ENCODE peak calls at places on chromosomes 3 and 15, in five cellular contexts. One of them, this sample, is unnamed.

GRCh38 chr3:170038434-170039110 is 777 bp downstream of the GPR160 start:
- DNase-seq in A549: no peak
- DNase-seq in HepG2: no peak
- DNase-seq in IMR-90: no peak
- DNase-seq in K562: no peak
- DNase-seq in this sample: peak

GRCh38 chr3:12663311-12663935 is 494 bp downstream of the RAF1 start:
- DNase-seq in A549: peak
- DNase-seq in K562: no peak
- DNase-seq in HepG2: no peak
- DNase-seq in IMR-90: no peak
- DNase-seq in this sample: no peak

GRCh38 chr3:13663781-13664535 is 115.0 kb downstream of the FBLN2 start:
- DNase-seq in IMR-90: no peak
- DNase-seq in A549: no peak
- DNase-seq in K562: no peak
- DNase-seq in HepG2: no peak
- DNase-seq in this sample: no peak

GRCh38 chr15:100940785-100941379 is 21.7 kb downstream of the LRRK1 start:
- DNase-seq in HepG2: no peak
- DNase-seq in A549: no peak
- DNase-seq in K562: no peak
- DNase-seq in IMR-90: no peak
- DNase-seq in this sample: no peak

GRCh38 chr15:77031376-77032050 is 36.6 kb downstream of the PSTPIP1 start:
- DNase-seq in K562: no peak
- DNase-seq in IMR-90: peak
- DNase-seq in HepG2: peak
- DNase-seq in A549: no peak
- DNase-seq in this sample: no peak

GRCh38 chr3:154584041-154584440 is 154.1 kb upstream of the GPR149 start:
- DNase-seq in HepG2: peak
- DNase-seq in IMR-90: no peak
- DNase-seq in K562: no peak
- DNase-seq in A549: no peak
- DNase-seq in this sample: no peak

GRCh38 chr15:68790910-68791309 is 29.8 kb downstream of the ANP32A start:
- DNase-seq in A549: no peak
- DNase-seq in K562: no peak
- DNase-seq in IMR-90: no peak
- DNase-seq in HepG2: no peak
- DNase-seq in this sample: no peak

GRCh38 chr15:62472616-62473299 is 307.7 kb upstream of the C2CD4B start:
- DNase-seq in K562: no peak
- DNase-seq in HepG2: peak
- DNase-seq in IMR-90: no peak
- DNase-seq in A549: no peak
- DNase-seq in this sample: peak

GRCh38 chr3:184485906-184486305 is 75.7 kb upstream of the EPHB3 start:
- DNase-seq in HepG2: no peak
- DNase-seq in K562: no peak
- DNase-seq in IMR-90: no peak
- DNase-seq in A549: no peak
- DNase-seq in this sample: no peak

GRCh38 chr3:180467177-180467576 is 134.8 kb upstream of the TTC14 start:
- DNase-seq in A549: no peak
- DNase-seq in HepG2: no peak
- DNase-seq in K562: no peak
- DNase-seq in IMR-90: no peak
- DNase-seq in this sample: no peak

GRCh38 chr3:113070226-113071220 is 79.7 kb downstream of the GTPBP8 start:
- DNase-seq in A549: peak
- DNase-seq in HepG2: peak
- DNase-seq in K562: no peak
- DNase-seq in IMR-90: peak
- DNase-seq in this sample: no peak

GRCh38 chr3:133038089-133038730 is at the start of gene TMEM108:
- DNase-seq in HepG2: no peak
- DNase-seq in A549: peak
- DNase-seq in IMR-90: peak
- DNase-seq in K562: peak
- DNase-seq in this sample: peak

GRCh38 chr3:48135773-48136495 is 52.3 kb downstream of the CDC25A start:
- DNase-seq in K562: no peak
- DNase-seq in A549: no peak
- DNase-seq in IMR-90: peak
- DNase-seq in HepG2: peak
- DNase-seq in this sample: no peak

GRCh38 chr3:70740872-70741271 is 428.4 kb upstream of the MDFIC2 start:
- DNase-seq in K562: no peak
- DNase-seq in HepG2: no peak
- DNase-seq in A549: no peak
- DNase-seq in IMR-90: no peak
- DNase-seq in this sample: no peak

GRCh38 chr3:171225101-171225674 is 198.7 kb upstream of the SLC2A2 start:
- DNase-seq in HepG2: no peak
- DNase-seq in A549: no peak
- DNase-seq in K562: no peak
- DNase-seq in IMR-90: no peak
- DNase-seq in this sample: no peak

GRCh38 chr3:160296591-160296990 is 71.4 kb downstream of the C3orf80 start:
- DNase-seq in K562: no peak
- DNase-seq in A549: no peak
- DNase-seq in IMR-90: peak
- DNase-seq in HepG2: no peak
- DNase-seq in this sample: no peak

GRCh38 chr3:128919988-128920387 is 40.6 kb downstream of the ACAD9 start:
- DNase-seq in K562: no peak
- DNase-seq in HepG2: no peak
- DNase-seq in A549: no peak
- DNase-seq in IMR-90: no peak
- DNase-seq in this sample: no peak

GRCh38 chr3:31903686-31904431 is 77.2 kb downstream of the OSBPL10 start:
- DNase-seq in A549: no peak
- DNase-seq in HepG2: no peak
- DNase-seq in IMR-90: no peak
- DNase-seq in K562: no peak
- DNase-seq in this sample: no peak

GRCh38 chr3:176987901-176988300 is 209.4 kb downstream of the TBL1XR1 start:
- DNase-seq in K562: no peak
- DNase-seq in IMR-90: peak
- DNase-seq in A549: no peak
- DNase-seq in HepG2: no peak
- DNase-seq in this sample: no peak

GRCh38 chr3:102979682-102980378 is 545.0 kb downstream of the ZPLD1 start:
- DNase-seq in A549: peak
- DNase-seq in IMR-90: peak
- DNase-seq in HepG2: no peak
- DNase-seq in K562: no peak
- DNase-seq in this sample: no peak

GRCh38 chr3:63565220-63565619 is 87.3 kb upstream of the SNTN start:
- DNase-seq in K562: no peak
- DNase-seq in HepG2: no peak
- DNase-seq in A549: no peak
- DNase-seq in IMR-90: no peak
- DNase-seq in this sample: no peak

GRCh38 chr3:217436-217835 is 20.9 kb downstream of the CHL1 start:
- DNase-seq in K562: no peak
- DNase-seq in A549: no peak
- DNase-seq in HepG2: no peak
- DNase-seq in IMR-90: no peak
- DNase-seq in this sample: no peak

DNA sequence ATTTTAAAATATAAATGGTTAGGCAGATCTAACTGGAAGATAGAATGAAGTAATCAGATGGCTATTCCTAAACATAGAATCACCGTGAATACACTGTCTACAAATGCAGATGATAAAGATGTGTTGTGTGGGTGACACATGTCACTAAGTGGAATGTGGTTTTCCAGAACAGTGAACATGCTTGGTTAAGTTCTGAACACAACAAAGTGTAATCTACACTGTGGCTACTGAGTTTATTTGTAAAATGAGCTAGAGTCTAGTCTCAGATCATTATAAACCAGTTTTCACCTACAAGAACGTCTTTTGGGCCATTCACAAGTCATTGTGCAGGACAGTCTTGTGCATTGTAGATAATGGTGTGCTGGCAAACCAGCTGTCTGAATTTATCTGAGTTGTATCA is 35.3 kb downstream of the OXNAD1 start:
- DNase-seq in A549: no peak
- DNase-seq in HepG2: no peak
- DNase-seq in K562: no peak
- DNase-seq in IMR-90: no peak
- DNase-seq in this sample: no peak
- TF ChIP-seq BHLHE40 in A549: no peak
- TF ChIP-seq BHLHE40 in HepG2: no peak
- TF ChIP-seq BHLHE40 in K562: no peak
- TF ChIP-seq BHLHE40 in IMR-90: no peak
- TF ChIP-seq BHLHE40 in this sample: no peak

GRCh38 chr3:29757054-29757777 is 476.3 kb downstream of the RBMS3 start:
- DNase-seq in K562: no peak
- DNase-seq in IMR-90: peak
- DNase-seq in A549: no peak
- DNase-seq in HepG2: no peak
- DNase-seq in this sample: no peak
- TF ChIP-seq BHLHE40 in K562: no peak
- TF ChIP-seq BHLHE40 in IMR-90: no peak
- TF ChIP-seq BHLHE40 in A549: no peak
- TF ChIP-seq BHLHE40 in HepG2: no peak
- TF ChIP-seq BHLHE40 in this sample: no peak

DNA sequence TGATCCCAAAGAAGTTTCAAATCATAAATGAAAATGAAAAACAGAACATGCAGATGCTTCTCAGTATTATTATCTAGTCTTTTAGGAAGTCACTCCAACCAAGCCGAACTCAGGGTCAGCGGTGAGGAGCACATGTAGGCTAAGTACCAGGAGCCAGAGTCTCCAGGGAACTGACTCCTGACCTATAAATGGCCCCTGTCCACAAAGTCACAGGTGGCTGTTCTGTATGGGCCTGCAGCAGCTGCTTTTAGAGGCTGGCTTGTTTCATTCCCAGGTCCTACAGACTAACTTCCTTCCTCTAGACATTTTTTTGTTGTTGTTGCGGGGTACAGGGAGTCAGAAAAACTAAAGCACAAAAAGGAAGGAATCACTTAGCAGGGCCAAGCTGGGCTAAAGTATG is 54.6 kb downstream of the DAPK2 start:
- DNase-seq in IMR-90: no peak
- DNase-seq in K562: no peak
- DNase-seq in A549: no peak
- DNase-seq in HepG2: no peak
- DNase-seq in this sample: no peak
- TF ChIP-seq BHLHE40 in IMR-90: no peak
- TF ChIP-seq BHLHE40 in K562: no peak
- TF ChIP-seq BHLHE40 in A549: no peak
- TF ChIP-seq BHLHE40 in HepG2: no peak
- TF ChIP-seq BHLHE40 in this sample: no peak

GRCh38 chr3:143979813-143980212 is 8.2 kb downstream of the DIPK2A start:
- DNase-seq in A549: no peak
- DNase-seq in HepG2: no peak
- DNase-seq in IMR-90: peak
- DNase-seq in K562: no peak
- DNase-seq in this sample: no peak
- TF ChIP-seq BHLHE40 in A549: no peak
- TF ChIP-seq BHLHE40 in HepG2: no peak
- TF ChIP-seq BHLHE40 in IMR-90: no peak
- TF ChIP-seq BHLHE40 in K562: no peak
- TF ChIP-seq BHLHE40 in this sample: no peak

DNA sequence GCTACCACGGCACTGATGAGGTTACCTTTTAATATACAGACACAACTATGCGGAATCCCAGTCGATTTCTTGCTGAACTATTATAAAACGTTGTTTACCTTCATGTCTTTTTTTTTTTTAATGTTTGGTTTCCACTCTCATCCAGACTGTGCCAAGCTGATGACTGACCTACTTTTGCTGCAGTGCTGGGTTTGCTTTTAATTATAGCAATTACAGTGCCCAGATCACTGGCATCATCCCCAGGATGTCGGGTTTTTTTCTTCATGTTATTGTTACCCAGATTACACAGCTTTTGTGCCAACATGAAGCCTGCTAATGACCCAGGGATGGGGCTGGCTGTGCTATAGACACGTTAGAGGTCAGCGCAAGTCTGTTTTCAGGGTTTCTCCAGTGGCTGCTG is 294.0 kb upstream of the ATP10A start:
- DNase-seq in IMR-90: no peak
- DNase-seq in HepG2: no peak
- DNase-seq in K562: no peak
- DNase-seq in A549: no peak
- DNase-seq in this sample: no peak
- TF ChIP-seq BHLHE40 in IMR-90: no peak
- TF ChIP-seq BHLHE40 in HepG2: no peak
- TF ChIP-seq BHLHE40 in K562: no peak
- TF ChIP-seq BHLHE40 in A549: no peak
- TF ChIP-seq BHLHE40 in this sample: no peak

GRCh38 chr3:125694761-125695294 is 99.5 kb upstream of the OSBPL11 start:
- DNase-seq in A549: no peak
- DNase-seq in K562: no peak
- DNase-seq in IMR-90: no peak
- DNase-seq in HepG2: peak
- DNase-seq in this sample: no peak
- TF ChIP-seq BHLHE40 in A549: no peak
- TF ChIP-seq BHLHE40 in K562: no peak
- TF ChIP-seq BHLHE40 in IMR-90: no peak
- TF ChIP-seq BHLHE40 in HepG2: no peak
- TF ChIP-seq BHLHE40 in this sample: no peak

GRCh38 chr3:58474967-58475578 is 16.8 kb upstream of the KCTD6 start:
- DNase-seq in HepG2: peak
- DNase-seq in A549: no peak
- DNase-seq in K562: no peak
- DNase-seq in IMR-90: no peak
- DNase-seq in this sample: no peak
- TF ChIP-seq BHLHE40 in HepG2: no peak
- TF ChIP-seq BHLHE40 in A549: no peak
- TF ChIP-seq BHLHE40 in K562: no peak
- TF ChIP-seq BHLHE40 in IMR-90: no peak
- TF ChIP-seq BHLHE40 in this sample: no peak